ENCODE peak calls at places on chromosomes 7 and 10, in nine cellular contexts. F is esophagus muscularis mucosa, I is tibial nerve, U is A549, M is body of pancreas, N is mammary epithelial cell, E is Peyer's patch, R is IMR-90, Y is brain microvascular endothelial cell. B is an unnamed sample.

GRCh38 chr7:43756368-43757072 is 2.0 kb upstream of the BLVRA start:
- DNase-seq in R (peak; percentile 85), F (peak; percentile 68), M (no peak), I (no peak), U (no peak), N (peak; percentile 59), Y (peak; percentile 60), E (no peak), B (no peak)

GRCh38 chr7:2724453-2725177 is 36.6 kb downstream of the AMZ1 start:
- DNase-seq in E (no peak), N (no peak), U (no peak), M (peak; percentile 2), F (no peak), R (no peak), I (no peak), Y (no peak), B (no peak)

GRCh38 chr7:128794436-128794835 is 2.7 kb downstream of the CCDC136 start:
- DNase-seq in I (no peak), F (no peak), Y (no peak), N (no peak), E (no peak), M (no peak), U (no peak), R (no peak), B (no peak)

GRCh38 chr10:50992972-50993766 is 81.1 kb upstream of the PRKG1 start:
- DNase-seq in N (no peak), U (no peak), R (peak; percentile 88), Y (peak; percentile 64), F (no peak), E (no peak), M (peak; percentile 51), I (no peak), B (no peak)

GRCh38 chr7:114243646-114244045 is 171.0 kb upstream of the FOXP2 start:
- DNase-seq in R (no peak), M (no peak), I (no peak), N (no peak), F (no peak), Y (no peak), E (no peak), U (no peak), B (peak; percentile 32)

GRCh38 chr10:50991496-50992355 is 82.6 kb upstream of the PRKG1 start:
- DNase-seq in Y (peak; percentile 59), R (peak; percentile 67), E (no peak), I (no peak), M (peak; percentile 65), U (no peak), F (no peak), N (no peak), B (no peak)

GRCh38 chr7:150373049-150373801 is 4.6 kb downstream of the REPIN1 start:
- DNase-seq in R (no peak), U (no peak), M (peak; percentile 77), F (no peak), I (no peak), Y (no peak), N (no peak), E (no peak), B (no peak)

GRCh38 chr7:12373580-12374263 is 29.9 kb downstream of the VWDE start:
- DNase-seq in Y (no peak), M (no peak), E (no peak), I (no peak), N (no peak), F (no peak), R (no peak), U (no peak), B (no peak)

GRCh38 chr7:18429547-18429946 is 66.0 kb upstream of the HDAC9 start:
- DNase-seq in Y (no peak), F (no peak), M (no peak), U (no peak), N (peak; percentile 26), R (peak; percentile 70), E (no peak), I (no peak), B (no peak)

GRCh38 chr7:155506854-155507337 is 39.5 kb downstream of the CNPY1 start:
- DNase-seq in R (peak; percentile 16), M (no peak), U (peak; percentile 17), I (no peak), N (peak; percentile 32), Y (no peak), F (no peak), E (no peak), B (no peak)

GRCh38 chr10:125868372-125868975 is 12.6 kb downstream of the DHX32 start:
- DNase-seq in U (peak; percentile 28), I (no peak), E (no peak), F (no peak), R (peak; percentile 65), N (peak; percentile 48), Y (peak; percentile 49), M (peak; percentile 61), B (peak; percentile 19)

GRCh38 chr7:148553979-148554378 is 36.6 kb upstream of the C7orf33 start:
- DNase-seq in F (no peak), M (no peak), U (no peak), R (no peak), E (no peak), I (no peak), Y (no peak), N (no peak), B (no peak)
- TF ChIP-seq CTCF in F (no peak), M (no peak), U (no peak), R (no peak), E (no peak), I (no peak), Y (no peak), N (no peak), B (no peak)

DNA sequence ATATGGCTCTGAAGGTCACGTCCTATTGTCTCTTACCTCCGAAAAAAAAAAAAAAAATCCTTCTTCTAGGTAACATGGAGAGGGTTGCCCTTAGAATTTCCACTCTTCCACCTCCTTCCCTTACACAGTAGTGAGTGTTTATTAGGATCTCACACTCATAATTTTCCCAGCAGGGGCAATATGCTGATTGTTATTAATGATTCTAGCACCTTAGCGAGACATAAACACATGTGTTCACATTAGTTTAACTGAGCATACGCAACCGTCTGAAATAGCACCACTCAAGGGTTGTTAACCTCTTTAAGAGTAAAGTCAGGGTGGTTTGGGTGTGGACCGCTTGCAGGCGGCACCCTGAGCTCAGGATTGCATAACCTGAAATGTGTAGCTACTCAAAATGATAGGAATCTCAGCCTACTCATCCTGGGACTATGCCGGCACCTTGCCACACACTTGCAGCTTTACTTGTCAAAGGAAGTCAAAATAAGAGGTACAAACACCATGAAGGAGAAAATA is 52.2 kb downstream of the CPEB3 start:
- DNase-seq in N (peak; percentile 88), U (no peak), M (peak; percentile 64), F (no peak), E (no peak), R (peak; percentile 43), I (peak; percentile 15), Y (peak; percentile 34), B (no peak)
- H3K4me3 ChIP-seq in N (peak overlapping the region; percentile 67), U (no peak overlapping the region), M (peak overlapping the region; percentile 68), F (peak overlapping the region; percentile 78), E (no peak overlapping the region), R (no peak overlapping the region), I (peak overlapping the region; percentile 66), Y (no peak overlapping the region), B (no peak overlapping the region)

GRCh38 chr10:43843331-43844101 is 194.8 kb upstream of the ZNF32 start:
- DNase-seq in I (peak; percentile 60), U (no peak), R (peak; percentile 86), F (peak; percentile 94), N (no peak), M (no peak), Y (peak; percentile 44), E (no peak), B (no peak)

GRCh38 chr10:43844236-43844635 is 195.6 kb upstream of the ZNF32 start:
- DNase-seq in N (no peak), Y (no peak), U (no peak), M (no peak), F (no peak), E (no peak), I (no peak), R (no peak), B (no peak)

GRCh38 chr10:43846968-43847367 is 198.3 kb upstream of the ZNF32 start:
- DNase-seq in N (no peak), U (no peak), I (no peak), F (no peak), M (no peak), E (no peak), Y (no peak), R (no peak), B (no peak)

GRCh38 chr10:43845121-43845520 is 196.4 kb upstream of the ZNF32 start:
- DNase-seq in F (no peak), U (no peak), Y (no peak), I (no peak), E (no peak), M (no peak), N (no peak), R (no peak), B (no peak)

DNA sequence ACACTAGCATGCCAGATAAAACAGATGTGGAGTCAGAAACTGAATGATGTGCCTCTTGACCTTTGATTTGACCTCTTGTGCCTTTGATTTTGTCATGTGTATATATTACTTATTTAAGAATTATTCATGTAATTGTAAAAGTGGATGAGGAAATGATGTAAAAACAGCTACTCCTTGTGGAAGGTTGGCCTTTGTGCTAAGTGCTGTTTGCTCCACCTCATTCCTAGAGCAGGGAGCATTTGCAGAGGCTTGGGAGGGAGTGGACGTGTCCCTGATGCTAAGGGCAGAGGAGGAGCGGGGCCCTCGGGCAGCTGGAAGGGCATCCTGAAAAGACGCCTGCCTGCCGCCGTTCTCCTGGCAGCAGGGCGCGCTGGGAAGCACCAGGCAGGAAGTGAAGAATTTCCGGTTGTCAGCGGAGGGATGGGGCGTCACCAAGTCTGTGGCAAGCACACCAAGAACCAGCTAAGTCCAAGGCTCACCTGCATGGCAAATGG is 197.6 kb upstream of the ZNF32 start:
- DNase-seq in N (no peak), U (no peak), E (no peak), F (peak; percentile 82), M (no peak), R (peak; percentile 57), I (no peak), Y (peak; percentile 29), B (no peak)
- TF ChIP-seq CTCF in N (no peak), U (no peak), E (no peak), F (no peak), M (no peak), R (no peak), I (no peak), Y (no peak), B (no peak)

GRCh38 chr7:122453432-122453831 is 148.9 kb upstream of the FEZF1 start:
- DNase-seq in U (no peak), R (no peak), Y (no peak), F (no peak), N (no peak), I (no peak), E (no peak), M (no peak), B (no peak)

GRCh38 chr7:122457325-122457724 is 152.8 kb upstream of the FEZF1 start:
- DNase-seq in I (no peak), M (no peak), E (no peak), R (no peak), Y (no peak), U (no peak), F (no peak), N (no peak), B (no peak)

GRCh38 chr7:122457969-122458368 is 153.4 kb upstream of the FEZF1 start:
- DNase-seq in M (no peak), E (no peak), N (no peak), U (no peak), R (no peak), I (no peak), F (no peak), Y (no peak), B (no peak)

GRCh38 chr7:122460936-122461335 is 156.4 kb upstream of the FEZF1 start:
- DNase-seq in U (no peak), Y (no peak), E (no peak), F (no peak), R (no peak), N (no peak), M (no peak), I (no peak), B (no peak)

GRCh38 chr7:122455108-122455507 is 150.6 kb upstream of the FEZF1 start:
- DNase-seq in R (no peak), I (no peak), E (no peak), M (no peak), N (no peak), F (no peak), U (no peak), Y (no peak), B (no peak)
- H3K4me3 ChIP-seq in R (no peak overlapping the region), I (no peak overlapping the region), E (no peak overlapping the region), M (no peak overlapping the region), N (no peak overlapping the region), F (no peak overlapping the region), U (no peak overlapping the region), Y (no peak overlapping the region), B (no peak overlapping the region)